ENCODE peak calls at places on chromosomes 1 and 21, in six cellular contexts. R is HFF-Myc, H is Kasumi-1, J is IMR-90, K is kidney epithelial cell, G is stromal cell of bone marrow. W is an unnamed sample.
A peak's percentile ranks its signal among the peaks of the same experiment; 100 is the strongest.

GRCh38 chr1:32114420-32114819 is 6.6 kb downstream of the KPNA6 start:
- DNase-seq in J (no peak), G (no peak), R (no peak), K (no peak), H (no peak), W (no peak)

GRCh38 chr1:202589190-202589680 is 121.0 kb downstream of the SYT2 start:
- DNase-seq in H (no peak), G (peak; percentile 98), R (peak; percentile 98), K (peak; percentile 100), J (peak; percentile 100), W (peak; percentile 97)

GRCh38 chr1:209202826-209203439 is 380.6 kb upstream of the CAMK1G start:
- DNase-seq in J (peak; percentile 64), G (peak; percentile 36), R (no peak), H (peak; percentile 35), K (peak; percentile 12), W (peak; percentile 9)

GRCh38 chr1:156308078-156308477 is 9.0 kb upstream of the VHLL start:
- DNase-seq in G (no peak), R (no peak), J (peak; percentile 83), K (no peak), H (no peak), W (no peak)

GRCh38 chr1:8481650-8482380 is 163.9 kb downstream of the SLC45A1 start:
- DNase-seq in H (no peak), G (no peak), J (peak; percentile 64), R (no peak), K (no peak), W (no peak)

GRCh38 chr1:68401506-68401905 is 48.2 kb downstream of the RPE65 start:
- DNase-seq in J (no peak), H (no peak), R (no peak), K (no peak), G (no peak), W (no peak)

GRCh38 chr1:198711837-198712236 is 73.0 kb downstream of the PTPRC start:
- DNase-seq in G (no peak), H (no peak), R (no peak), K (no peak), J (no peak), W (no peak)

GRCh38 chr1:152870831-152871730 is 7.0 kb upstream of the SMCP start:
- DNase-seq in H (no peak), R (no peak), K (no peak), G (peak; percentile 20), J (peak; percentile 1), W (no peak)

GRCh38 chr1:193019442-193020026 is 39.6 kb downstream of the UCHL5 start:
- DNase-seq in K (peak; percentile 18), R (peak; percentile 31), G (peak; percentile 33), H (peak; percentile 48), J (peak; percentile 64), W (peak; percentile 11)

GRCh38 chr1:18413906-18414305 is 66.8 kb upstream of the KLHDC7A start:
- DNase-seq in K (no peak), R (no peak), J (no peak), H (no peak), G (no peak), W (no peak)

GRCh38 chr1:158289722-158290570 is at the start of gene CD1C:
- DNase-seq in R (no peak), J (no peak), K (no peak), H (no peak), G (no peak), W (no peak)

GRCh38 chr1:160607051-160608032 is 28.0 kb upstream of the CD84 start:
- DNase-seq in G (peak; percentile 48), J (peak; percentile 77), H (peak; percentile 86), K (peak; percentile 53), R (peak; percentile 35), W (peak; percentile 36)

GRCh38 chr1:94481473-94481933 is 60.1 kb downstream of the F3 start:
- DNase-seq in R (peak; percentile 61), G (peak; percentile 37), J (peak; percentile 74), K (peak; percentile 47), H (peak; percentile 80), W (peak; percentile 64)

GRCh38 chr1:225437710-225438437 is 10.0 kb upstream of the LBR start:
- DNase-seq in H (peak; percentile 32), K (no peak), J (peak; percentile 45), R (no peak), G (no peak), W (no peak)

GRCh38 chr1:178004926-178005391 is 35.1 kb upstream of the SEC16B start:
- DNase-seq in J (peak; percentile 72), G (peak; percentile 31), K (peak; percentile 21), H (no peak), R (no peak), W (no peak)

GRCh38 chr1:239814306-239814881 is 277.3 kb upstream of the FMN2 start:
- DNase-seq in K (peak; percentile 86), J (peak; percentile 67), R (no peak), G (peak; percentile 83), H (peak; percentile 3), W (no peak)

GRCh38 chr1:11740258-11741192 is 4.6 kb downstream of the AGTRAP start:
- DNase-seq in R (no peak), H (peak; percentile 86), G (no peak), K (no peak), J (no peak), W (no peak)

GRCh38 chr1:166740668-166741276 is 98.5 kb upstream of the POGK start:
- DNase-seq in J (no peak), G (no peak), H (no peak), R (no peak), K (no peak), W (no peak)

GRCh38 chr1:110200190-110200589 is 9.9 kb upstream of the KCNC4 start:
- DNase-seq in G (no peak), H (no peak), R (no peak), J (no peak), K (no peak), W (no peak)

GRCh38 chr1:15703562-15703961 is 19.4 kb downstream of the PLEKHM2 start:
- DNase-seq in H (no peak), J (peak; percentile 91), K (peak; percentile 76), G (peak; percentile 98), R (peak; percentile 50), W (no peak)

GRCh38 chr21:14863745-14864210 is 201.0 kb downstream of the NRIP1 start:
- DNase-seq in K (no peak), R (no peak), G (no peak), J (peak; percentile 57), H (no peak), W (no peak)

GRCh38 chr1:233518344-233518743 is 95.6 kb upstream of the KCNK1 start:
- DNase-seq in R (peak; percentile 14), K (no peak), H (peak; percentile 2), J (no peak), G (no peak), W (peak; percentile 11)

GRCh38 chr1:185376840-185377635 is 60.0 kb upstream of the IVNS1ABP start:
- DNase-seq in G (no peak), K (no peak), R (no peak), H (peak; percentile 52), J (peak; percentile 76), W (no peak)

GRCh38 chr21:36656138-36656537 is 42.8 kb upstream of the SIM2 start:
- DNase-seq in K (peak; percentile 23), R (no peak), G (no peak), H (no peak), J (no peak), W (peak; percentile 21)

GRCh38 chr21:15437873-15438272 is 291.9 kb upstream of the USP25 start:
- DNase-seq in G (peak; percentile 7), R (peak; percentile 30), K (peak; percentile 56), J (no peak), H (peak; percentile 64), W (no peak)

GRCh38 chr1:79355073-79355472 is 348.5 kb upstream of the ADGRL4 start:
- DNase-seq in J (peak; percentile 68), G (peak; percentile 67), K (no peak), R (no peak), H (no peak), W (no peak)

GRCh38 chr1:37723390-37724078 is 31.2 kb downstream of the CDCA8 start:
- DNase-seq in J (no peak), G (peak; percentile 6), K (no peak), R (no peak), H (no peak), W (no peak)

GRCh38 chr1:14613915-14614314 is 15.4 kb downstream of the KAZN start:
- DNase-seq in R (no peak), G (no peak), J (no peak), K (no peak), H (no peak), W (no peak)

GRCh38 chr1:92577251-92577895 is 90.6 kb upstream of the GFI1 start:
- DNase-seq in H (no peak), R (no peak), G (peak; percentile 36), J (peak; percentile 29), K (no peak), W (no peak)

GRCh38 chr1:176801553-176802020 is 338.6 kb downstream of the PAPPA2 start:
- DNase-seq in R (no peak), K (no peak), J (no peak), H (no peak), G (no peak), W (no peak)

GRCh38 chr1:209648366-209648765 is 3.9 kb downstream of the LAMB3 start:
- DNase-seq in R (no peak), H (no peak), J (no peak), K (no peak), G (no peak), W (peak; percentile 15)

GRCh38 chr1:39474810-39475209 is 16.6 kb upstream of the BMP8A start:
- DNase-seq in H (no peak), G (no peak), J (no peak), K (no peak), R (no peak), W (no peak)

GRCh38 chr1:234878288-234878687 is 250.3 kb downstream of the TOMM20 start:
- DNase-seq in J (no peak), R (no peak), G (no peak), K (no peak), H (no peak), W (no peak)

GRCh38 chr1:171081220-171081993 is 9.3 kb upstream of the FMO3 start:
- DNase-seq in R (peak; percentile 61), J (peak; percentile 64), G (peak; percentile 49), K (no peak), H (peak; percentile 34), W (no peak)

GRCh38 chr1:32901823-32902534 is 790 bp upstream of the TMEM54 start:
- DNase-seq in H (no peak), R (no peak), J (no peak), K (no peak), G (no peak), W (no peak)

GRCh38 chr1:1439550-1440261 is 4.2 kb downstream of the VWA1 start:
- DNase-seq in J (no peak), H (no peak), R (no peak), K (no peak), G (no peak), W (no peak)

W was measured in keratinocyte.